ENCODE peak calls at places on chromosomes 11 and 22, in four cellular contexts. R, V, Y and O are unnamed samples.

GRCh38 chr22:39292561-39293074 is 26.8 kb downstream of the RPL3 start:
- DNase-seq in Y (no peak), V (peak), R (no peak), O (no peak)

GRCh38 chr11:88849368-88849767 is 216.4 kb downstream of the GRM5 start:
- DNase-seq in Y (no peak), V (no peak), R (no peak), O (no peak)

GRCh38 chr11:13260196-13260962 is 17.2 kb upstream of the BMAL1 start:
- DNase-seq in R (no peak), V (no peak), Y (no peak), O (no peak)

GRCh38 chr11:34235189-34235588 is 122.6 kb downstream of the ABTB2 start:
- DNase-seq in V (no peak), Y (no peak), R (peak), O (no peak)

GRCh38 chr22:23169032-23169384 is 11.3 kb upstream of the BCR start:
- DNase-seq in V (no peak), Y (no peak), R (no peak), O (no peak)

GRCh38 chr22:24465566-24465965 is 29.6 kb upstream of the UPB1 start:
- DNase-seq in R (no peak), V (no peak), Y (no peak), O (no peak)

GRCh38 chr11:58977470-58977869 is 38.2 kb downstream of the GLYATL1 start:
- DNase-seq in R (no peak), Y (no peak), V (no peak), O (no peak)

GRCh38 chr11:133966924-133967598 is 10.3 kb upstream of the IGSF9B start:
- DNase-seq in V (peak), R (no peak), Y (no peak), O (peak)

GRCh38 chr11:133827556-133827955 is 17.8 kb downstream of the SPATA19 start:
- DNase-seq in R (no peak), V (no peak), Y (no peak), O (no peak)

GRCh38 chr11:31022080-31022479 is 347.5 kb downstream of the DCDC1 start:
- DNase-seq in Y (no peak), R (no peak), V (no peak), O (no peak)

GRCh38 chr11:133361689-133361994 is 170.7 kb downstream of the OPCML start:
- DNase-seq in R (no peak), V (no peak), Y (no peak), O (no peak)

GRCh38 chr11:71581826-71582225 is 849 bp downstream of the KRTAP5-11 start:
- DNase-seq in R (no peak), Y (no peak), V (no peak), O (no peak)

GRCh38 chr11:117875397-117876048 is 935 bp downstream of the FXYD6 start:
- DNase-seq in R (no peak), Y (no peak), V (no peak), O (no peak)

GRCh38 chr11:12857572-12857971 is 151.5 kb upstream of the RASSF10 start:
- DNase-seq in R (no peak), Y (no peak), V (no peak), O (no peak)

GRCh38 chr11:12674936-12675696 is 895 bp downstream of the TEAD1 start:
- DNase-seq in V (no peak), R (no peak), Y (no peak), O (no peak)

GRCh38 chr11:61293869-61294716 is 1.0 kb downstream of the VWCE start:
- DNase-seq in R (no peak), Y (peak), V (peak), O (peak)

GRCh38 chr11:1570896-1571759 is 943 bp downstream of the DUSP8 start:
- DNase-seq in Y (no peak), V (peak), R (no peak), O (no peak)

GRCh38 chr11:124657922-124658321 is 15.6 kb downstream of the SIAE start:
- DNase-seq in Y (no peak), V (no peak), R (no peak), O (no peak)

GRCh38 chr22:44351685-44352377 is 39.1 kb upstream of the SHISAL1 start:
- DNase-seq in R (no peak), Y (no peak), V (no peak), O (no peak)
- TF ChIP-seq CTCF in R (no peak), Y (no peak), V (no peak), O (no peak)

GRCh38 chr11:64903291-64903833 is 13.6 kb downstream of the ATG2A start:
- DNase-seq in Y (no peak), R (no peak), V (peak), O (no peak)

GRCh38 chr11:64905516-64906313 is 11.3 kb downstream of the ATG2A start:
- DNase-seq in V (peak), Y (no peak), R (no peak), O (no peak)

GRCh38 chr11:64900774-64901173 is 16.2 kb downstream of the ATG2A start:
- DNase-seq in Y (no peak), R (no peak), V (no peak), O (no peak)

GRCh38 chr11:64900263-64900678 is 16.7 kb downstream of the ATG2A start:
- DNase-seq in Y (peak), V (no peak), R (no peak), O (peak)

DNA sequence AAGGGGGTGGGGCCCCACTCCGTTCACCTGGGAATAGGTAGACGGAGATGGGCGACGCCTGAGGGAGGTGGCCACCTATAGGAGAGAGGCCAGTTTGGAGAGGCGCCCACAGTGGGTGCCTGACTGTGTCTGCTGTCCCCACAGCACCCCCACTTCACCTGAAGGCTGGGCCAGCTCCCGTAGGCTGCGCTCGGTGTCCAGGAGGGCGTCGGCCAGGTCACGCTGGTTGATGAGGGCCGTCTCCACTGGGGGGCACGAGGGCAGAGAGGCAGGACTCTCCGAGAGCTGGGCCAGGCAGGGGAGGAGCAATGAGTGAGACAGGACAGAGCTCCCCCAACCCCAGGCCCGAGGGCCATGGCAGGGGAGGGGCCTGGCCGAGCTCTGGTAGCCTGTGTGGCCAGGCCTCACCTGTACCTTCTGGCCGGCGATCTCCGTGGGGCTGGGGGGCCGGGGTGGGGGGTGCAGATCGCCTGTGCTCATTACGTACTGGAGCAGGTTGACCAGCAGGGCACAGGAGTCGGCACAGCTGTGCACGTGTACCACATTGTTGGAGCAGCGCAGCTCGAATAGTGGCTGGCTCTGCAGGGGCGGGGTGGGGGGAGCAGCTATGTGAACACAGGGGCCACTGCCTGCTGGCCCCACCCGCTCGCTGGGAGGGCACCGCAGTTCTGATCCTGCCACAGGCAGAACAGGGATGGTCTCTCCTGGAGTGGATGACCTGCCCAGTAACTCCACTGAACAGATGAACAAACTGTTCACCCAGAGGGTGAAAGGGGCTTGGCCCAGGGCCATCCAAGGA is 14.7 kb downstream of the ATG2A start:
- DNase-seq in V (no peak), Y (no peak), R (no peak), O (no peak)
- TF ChIP-seq CTCF in V (no peak), Y (no peak), R (no peak), O (no peak)

DNA sequence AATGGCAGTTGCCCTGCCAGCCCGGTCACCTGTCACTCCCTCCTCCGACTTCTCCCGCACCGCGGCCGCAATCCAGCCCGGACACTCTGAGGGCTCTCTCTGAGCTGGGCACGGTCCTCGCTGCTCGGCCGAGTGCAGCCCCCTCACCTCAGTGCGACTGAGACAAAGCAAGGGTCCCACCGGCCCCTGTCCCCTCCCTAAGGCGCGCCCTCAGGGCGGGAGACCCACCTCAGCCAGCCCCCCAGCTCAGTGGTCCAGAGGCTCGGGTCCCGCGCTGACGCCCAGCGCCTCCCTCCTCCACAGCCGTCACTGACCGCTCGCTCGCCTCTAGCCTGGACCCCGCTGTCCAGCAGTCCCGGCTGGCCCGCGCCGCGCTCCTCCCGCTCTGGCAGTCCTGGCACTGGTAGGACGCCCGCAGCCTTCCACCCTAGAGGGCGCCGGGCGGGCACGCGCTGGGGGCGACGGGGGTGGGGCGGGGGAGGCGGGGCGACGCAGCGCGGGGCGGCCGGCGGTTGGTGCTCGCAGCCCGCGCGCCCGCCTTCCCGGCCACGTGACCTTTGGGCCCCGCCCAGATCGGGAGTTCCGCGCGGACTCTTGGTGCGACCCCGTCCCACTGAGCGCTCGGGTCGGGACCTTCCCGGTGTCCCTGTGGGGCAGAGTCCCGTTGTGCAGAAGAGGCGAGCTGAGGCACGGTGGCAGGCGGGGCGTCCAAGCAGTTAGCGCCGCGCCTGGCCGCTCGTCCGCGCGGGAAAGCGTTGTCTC is 7.9 kb upstream of the L3MBTL2 start:
- DNase-seq in Y (peak), V (peak), R (no peak), O (peak)
- TF ChIP-seq CTCF in Y (no peak), V (peak), R (peak), O (no peak)

GRCh38 chr11:103108933-103109817 is at the start of gene DYNC2H1:
- DNase-seq in V (peak), Y (peak), R (peak), O (peak)
- TF ChIP-seq CTCF in V (peak), Y (peak), R (peak), O (peak)

DNA sequence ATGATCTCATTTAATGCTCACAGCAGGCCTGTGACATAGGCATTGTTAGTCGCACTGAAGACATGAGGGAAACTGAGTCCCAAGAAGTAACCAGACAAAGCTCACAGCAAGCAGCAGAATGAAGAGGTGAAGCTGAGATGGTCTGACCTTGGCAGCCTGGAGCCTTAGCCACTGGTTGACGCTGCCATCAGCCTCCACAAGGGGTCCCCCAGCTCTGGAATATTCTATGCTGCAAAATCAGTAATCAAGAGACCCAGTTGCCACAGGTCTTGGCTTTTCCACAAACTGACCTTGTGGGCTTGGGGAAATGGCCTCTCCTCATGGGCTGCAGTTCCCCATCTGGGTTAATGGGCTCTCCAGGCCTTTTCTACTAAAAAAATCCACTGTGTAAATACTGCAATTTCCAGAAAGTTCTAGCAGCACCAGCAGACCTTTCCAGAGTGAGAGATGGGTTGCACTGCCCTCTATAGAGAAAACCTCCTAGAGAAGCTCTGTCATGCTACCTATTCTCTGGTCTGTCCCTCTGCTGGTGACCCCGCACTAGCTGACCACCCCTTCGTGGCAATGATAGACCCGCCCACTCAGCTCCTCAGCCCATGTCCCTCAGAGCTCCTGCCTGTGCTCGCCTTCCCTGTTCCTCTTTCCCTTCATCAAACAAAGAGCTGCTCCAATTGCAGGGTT is 22.6 kb upstream of the ISX start:
- DNase-seq in V (no peak), R (no peak), Y (peak), O (peak)
- TF ChIP-seq CTCF in V (no peak), R (peak), Y (peak), O (peak)